ENCODE peak calls at places on chromosomes 16 and 17, in four cellular contexts. G is thoracic aorta, C is A549, V is left lung. Y is an unnamed sample.

GRCh38 chr16:89924298-89924924 is 1.3 kb downstream of the TUBB3 start:
- DNase-seq in C (peak), V (peak), G (no peak), Y (peak)

GRCh38 chr17:601462-602303 is 113.0 kb downstream of the VPS53 start:
- DNase-seq in C (no peak), G (no peak), V (no peak), Y (peak)

GRCh38 chr17:2232244-2232638 is 71.3 kb downstream of the SMG6 start:
- DNase-seq in V (no peak), G (no peak), C (no peak), Y (peak)

GRCh38 chr16:85899444-85899843 is 482 bp downstream of the IRF8 start:
- DNase-seq in C (no peak), G (no peak), V (no peak), Y (no peak)

GRCh38 chr17:36661047-36661666 is 59.8 kb downstream of the MRM1 start:
- DNase-seq in G (no peak), V (no peak), C (no peak), Y (no peak)

GRCh38 chr17:3792481-3792880 is 8.5 kb downstream of the ITGAE start:
- DNase-seq in C (no peak), G (no peak), V (no peak), Y (no peak)

GRCh38 chr16:82735696-82736095 is 108.9 kb downstream of the CDH13 start:
- DNase-seq in G (no peak), V (no peak), C (no peak), Y (peak)

GRCh38 chr16:88527186-88527936 is 42.8 kb upstream of the ZC3H18 start:
- DNase-seq in V (no peak), G (no peak), C (peak), Y (peak)

GRCh38 chr17:43673516-43674323 is 12.0 kb upstream of the MEOX1 start:
- DNase-seq in V (peak), G (peak), C (peak), Y (peak)

GRCh38 chr16:68640972-68641371 is 4.1 kb upstream of the CDH3 start:
- DNase-seq in C (peak), G (no peak), V (no peak), Y (peak)

GRCh38 chr16:54933281-54934150 is 2.9 kb downstream of the IRX5 start:
- DNase-seq in V (no peak), G (no peak), C (no peak), Y (no peak)

GRCh38 chr16:9447195-9447551 is 355.7 kb downstream of the HAPSTR1 start:
- DNase-seq in V (peak), G (no peak), C (no peak), Y (no peak)

GRCh38 chr17:81690066-81690465 is 6.3 kb downstream of the HGS start:
- DNase-seq in G (no peak), C (no peak), V (no peak), Y (no peak)
- TF ChIP-seq CTCF in G (no peak), C (no peak), V (no peak), Y (no peak)

GRCh38 chr17:39143552-39144093 is 7.8 kb downstream of the PLXDC1 start:
- DNase-seq in C (no peak), G (no peak), V (no peak), Y (no peak)

GRCh38 chr17:39146273-39146672 is 5.2 kb downstream of the PLXDC1 start:
- DNase-seq in G (no peak), C (no peak), V (no peak), Y (no peak)

GRCh38 chr17:39144414-39144813 is 7.0 kb downstream of the PLXDC1 start:
- DNase-seq in C (no peak), V (peak), G (no peak), Y (no peak)

GRCh38 chr17:39147221-39148185 is 3.9 kb downstream of the PLXDC1 start:
- DNase-seq in G (no peak), C (no peak), V (no peak), Y (no peak)

GRCh38 chr17:39145143-39145542 is 6.3 kb downstream of the PLXDC1 start:
- DNase-seq in C (no peak), V (no peak), G (no peak), Y (no peak)
- H3K27ac ChIP-seq in C (no peak), V (no peak), G (no peak), Y (no peak)

GRCh38 chr17:81259058-81259605 is 20.0 kb downstream of the NDUFAF8 start:
- DNase-seq in V (no peak), G (no peak), C (no peak), Y (no peak)

GRCh38 chr17:81256616-81257015 is 17.5 kb downstream of the NDUFAF8 start:
- DNase-seq in G (no peak), V (no peak), C (peak), Y (no peak)

GRCh38 chr17:81260171-81260570 is 21.1 kb downstream of the NDUFAF8 start:
- DNase-seq in G (no peak), V (no peak), C (no peak), Y (no peak)

GRCh38 chr17:81257533-81257932 is 18.4 kb downstream of the NDUFAF8 start:
- DNase-seq in C (no peak), G (no peak), V (no peak), Y (no peak)

GRCh38 chr17:81258292-81258691 is 19.2 kb downstream of the NDUFAF8 start:
- DNase-seq in G (no peak), C (no peak), V (no peak), Y (no peak)
- TF ChIP-seq CTCF in G (no peak), C (no peak), V (no peak), Y (no peak)

DNA sequence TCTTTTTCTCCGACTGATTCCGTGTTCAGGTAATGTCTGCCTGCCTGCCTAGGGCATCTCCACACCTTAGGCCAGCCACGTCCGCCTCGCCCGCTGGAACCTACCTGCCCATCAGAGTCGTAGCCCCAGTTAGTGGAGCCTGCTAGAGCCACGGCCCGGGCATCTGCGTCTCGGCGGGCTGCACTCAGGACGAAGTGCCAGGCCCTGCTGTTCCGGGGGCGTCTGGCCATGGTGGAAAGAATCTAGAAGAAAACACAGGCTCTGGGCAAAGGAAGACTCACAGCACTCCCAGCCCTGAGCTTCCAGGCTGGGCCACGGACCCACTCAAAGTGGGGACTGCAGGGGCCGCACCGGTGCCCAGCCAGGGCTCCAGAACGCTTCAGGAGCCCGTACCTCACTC is 1.1 kb downstream of the SPSB3 start:
- DNase-seq in V (peak), G (no peak), C (no peak), Y (no peak)
- H3K27ac ChIP-seq in V (no peak), G (peak), C (peak), Y (peak)

GRCh38 chr16:50272687-50273381 is 6.5 kb downstream of the ADCY7 start:
- DNase-seq in G (no peak), C (no peak), V (peak), Y (no peak)
- TF ChIP-seq CTCF in G (no peak), C (no peak), V (no peak), Y (no peak)

GRCh38 chr16:75647138-75647491 is 350 bp downstream of the KARS1 start:
- DNase-seq in G (no peak), V (no peak), C (no peak), Y (no peak)

GRCh38 chr16:75647492-75648264 is at the start of the genes KARS1 and TERF2IP:
- DNase-seq in C (peak), V (peak), G (peak), Y (peak)

GRCh38 chr16:75640598-75640997 is 6.9 kb downstream of the KARS1 start:
- DNase-seq in C (no peak), G (no peak), V (no peak), Y (no peak)

GRCh38 chr16:75648265-75649076 is 898 bp downstream of the TERF2IP start:
- DNase-seq in V (peak), C (peak), G (peak), Y (peak)

GRCh38 chr16:75644240-75645012 is 3.0 kb downstream of the KARS1 start:
- DNase-seq in V (no peak), G (no peak), C (no peak), Y (no peak)
- H3K27ac ChIP-seq in V (no peak), G (no peak), C (no peak), Y (no peak)

GRCh38 chr16:74035816-74036215 is 260.8 kb upstream of the PSMD7 start:
- DNase-seq in C (peak), V (no peak), G (no peak), Y (peak)
- TF ChIP-seq CTCF in C (peak), V (no peak), G (no peak), Y (peak)

DNA sequence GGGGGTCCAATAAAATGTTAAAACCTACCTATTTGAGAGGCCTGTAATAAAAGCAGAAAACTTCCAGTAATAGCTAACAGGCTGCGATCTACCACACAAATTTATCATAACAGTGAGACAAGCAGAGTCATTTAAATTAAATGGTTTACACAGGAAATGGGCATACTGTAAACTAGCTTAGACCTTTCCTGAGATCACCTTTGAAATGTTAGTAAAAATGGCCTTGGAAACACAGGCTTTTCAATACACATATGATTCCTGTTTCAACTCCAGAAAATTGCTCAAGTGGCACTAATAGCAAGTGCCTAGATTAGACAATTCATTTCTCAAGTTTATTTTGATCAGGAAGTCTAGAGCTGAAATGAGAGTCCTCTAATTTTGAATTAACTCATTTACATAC is 43.4 kb downstream of the PARN start:
- DNase-seq in C (no peak), V (no peak), G (no peak), Y (no peak)
- H3K27ac ChIP-seq in C (no peak), V (no peak), G (no peak), Y (no peak)

Y was measured in cardiac muscle cell.